ENCODE peak calls at places on chromosomes 11 and 22, in five cellular contexts. One of them, this sample, is unnamed.
A peak's percentile ranks its signal among the peaks of the same experiment; 100 is the strongest.

GRCh38 chr22:50437511-50438304 is 37.1 kb downstream of the SBF1 start:
- DNase-seq in HepG2: no peak
- DNase-seq in K562: no peak
- DNase-seq in GM12878: no peak
- DNase-seq in SK-N-SH: peak; percentile 23
- DNase-seq in this sample: no peak

GRCh38 chr11:21475276-21475675 is 717.6 kb upstream of the ANO5 start:
- DNase-seq in HepG2: no peak
- DNase-seq in K562: no peak
- DNase-seq in GM12878: no peak
- DNase-seq in SK-N-SH: no peak
- DNase-seq in this sample: no peak

GRCh38 chr11:16356057-16356750 is at the start of gene SOX6:
- DNase-seq in HepG2: peak; percentile 94
- DNase-seq in K562: peak; percentile 29
- DNase-seq in GM12878: no peak
- DNase-seq in SK-N-SH: no peak
- DNase-seq in this sample: peak; percentile 67

GRCh38 chr22:40714514-40714966 is 35.3 kb downstream of the MCHR1 start:
- DNase-seq in HepG2: peak; percentile 51
- DNase-seq in K562: no peak
- DNase-seq in GM12878: no peak
- DNase-seq in SK-N-SH: no peak
- DNase-seq in this sample: peak; percentile 68

GRCh38 chr11:71248656-71249055 is 3.7 kb downstream of the SHANK2 start:
- DNase-seq in HepG2: no peak
- DNase-seq in K562: no peak
- DNase-seq in GM12878: no peak
- DNase-seq in SK-N-SH: peak; percentile 5
- DNase-seq in this sample: no peak

GRCh38 chr11:114977596-114977995 is 299.3 kb downstream of the NXPE2 start:
- DNase-seq in HepG2: no peak
- DNase-seq in K562: no peak
- DNase-seq in GM12878: no peak
- DNase-seq in SK-N-SH: no peak
- DNase-seq in this sample: no peak

GRCh38 chr11:83540112-83540675 is 254.0 kb upstream of the CCDC90B start:
- DNase-seq in HepG2: no peak
- DNase-seq in K562: no peak
- DNase-seq in GM12878: no peak
- DNase-seq in SK-N-SH: no peak
- DNase-seq in this sample: peak; percentile 65

GRCh38 chr11:31529189-31529588 is 19.6 kb downstream of the ELP4 start:
- DNase-seq in HepG2: no peak
- DNase-seq in K562: no peak
- DNase-seq in GM12878: no peak
- DNase-seq in SK-N-SH: no peak
- DNase-seq in this sample: no peak

GRCh38 chr11:66692446-66692845 is 14.8 kb upstream of the RBM4B start:
- DNase-seq in HepG2: no peak
- DNase-seq in K562: no peak
- DNase-seq in GM12878: no peak
- DNase-seq in SK-N-SH: no peak
- DNase-seq in this sample: no peak

GRCh38 chr11:133681901-133682300 is 149.6 kb upstream of the OPCML start:
- DNase-seq in HepG2: no peak
- DNase-seq in K562: no peak
- DNase-seq in GM12878: no peak
- DNase-seq in SK-N-SH: peak; percentile 26
- DNase-seq in this sample: no peak

GRCh38 chr22:37994049-37994448 is 9.7 kb upstream of the SOX10 start:
- DNase-seq in HepG2: no peak
- DNase-seq in K562: no peak
- DNase-seq in GM12878: no peak
- DNase-seq in SK-N-SH: no peak
- DNase-seq in this sample: no peak

GRCh38 chr11:75261474-75261847 is 20.9 kb downstream of the TPBGL start:
- DNase-seq in HepG2: no peak
- DNase-seq in K562: no peak
- DNase-seq in GM12878: no peak
- DNase-seq in SK-N-SH: no peak
- DNase-seq in this sample: no peak

GRCh38 chr11:113796663-113797259 is 17.2 kb downstream of the CLDN25 start:
- DNase-seq in HepG2: peak; percentile 39
- DNase-seq in K562: peak; percentile 49
- DNase-seq in GM12878: no peak
- DNase-seq in SK-N-SH: peak; percentile 65
- DNase-seq in this sample: peak; percentile 34

GRCh38 chr11:99973993-99974392 is 713.1 kb upstream of the ARHGAP42 start:
- DNase-seq in HepG2: no peak
- DNase-seq in K562: no peak
- DNase-seq in GM12878: no peak
- DNase-seq in SK-N-SH: no peak
- DNase-seq in this sample: no peak

GRCh38 chr22:22720201-22720723 is 75.8 kb downstream of the GGTLC2 start:
- DNase-seq in HepG2: peak; percentile 32
- DNase-seq in K562: peak; percentile 96
- DNase-seq in GM12878: peak; percentile 57
- DNase-seq in SK-N-SH: peak; percentile 38
- DNase-seq in this sample: peak; percentile 34

GRCh38 chr11:60989108-60989650 is 17.7 kb downstream of the CD6 start:
- DNase-seq in HepG2: no peak
- DNase-seq in K562: no peak
- DNase-seq in GM12878: no peak
- DNase-seq in SK-N-SH: no peak
- DNase-seq in this sample: no peak

GRCh38 chr11:109914809-109915653 is 178.2 kb upstream of the ZC3H12C start:
- DNase-seq in HepG2: no peak
- DNase-seq in K562: peak; percentile 15
- DNase-seq in GM12878: no peak
- DNase-seq in SK-N-SH: no peak
- DNase-seq in this sample: peak; percentile 20

GRCh38 chr11:130553306-130553705 is 104.9 kb downstream of the ADAMTS15 start:
- DNase-seq in HepG2: no peak
- DNase-seq in K562: no peak
- DNase-seq in GM12878: no peak
- DNase-seq in SK-N-SH: no peak
- DNase-seq in this sample: peak; percentile 39

GRCh38 chr11:91755526-91755925 is 469.1 kb upstream of the FAT3 start:
- DNase-seq in HepG2: no peak
- DNase-seq in K562: no peak
- DNase-seq in GM12878: no peak
- DNase-seq in SK-N-SH: no peak
- DNase-seq in this sample: no peak

GRCh38 chr11:75582935-75583709 is 21.1 kb downstream of the SERPINH1 start:
- DNase-seq in HepG2: no peak
- DNase-seq in K562: peak; percentile 72
- DNase-seq in GM12878: no peak
- DNase-seq in SK-N-SH: peak; percentile 93
- DNase-seq in this sample: peak; percentile 66

GRCh38 chr11:67634366-67635230 is 4.9 kb upstream of the NUDT8 start:
- DNase-seq in HepG2: no peak
- DNase-seq in K562: no peak
- DNase-seq in GM12878: no peak
- DNase-seq in SK-N-SH: no peak
- DNase-seq in this sample: no peak

GRCh38 chr11:3037041-3037944 is 19.9 kb downstream of the CARS1 start:
- DNase-seq in HepG2: peak; percentile 66
- DNase-seq in K562: peak; percentile 62
- DNase-seq in GM12878: no peak
- DNase-seq in SK-N-SH: peak; percentile 83
- DNase-seq in this sample: peak; percentile 61

GRCh38 chr22:33076368-33076767 is 18.2 kb upstream of the SYN3 start:
- DNase-seq in HepG2: no peak
- DNase-seq in K562: no peak
- DNase-seq in GM12878: no peak
- DNase-seq in SK-N-SH: no peak
- DNase-seq in this sample: peak; percentile 7

GRCh38 chr22:30288414-30289125 is 735 bp downstream of the CASTOR1 start:
- DNase-seq in HepG2: no peak
- DNase-seq in K562: no peak
- DNase-seq in GM12878: no peak
- DNase-seq in SK-N-SH: no peak
- DNase-seq in this sample: no peak

GRCh38 chr22:30287626-30288413 is 1.5 kb downstream of the CASTOR1 start:
- DNase-seq in HepG2: peak; percentile 78
- DNase-seq in K562: peak; percentile 75
- DNase-seq in GM12878: no peak
- DNase-seq in SK-N-SH: peak; percentile 89
- DNase-seq in this sample: peak; percentile 90

GRCh38 chr22:30286331-30286730 is 3.0 kb downstream of the CASTOR1 start:
- DNase-seq in HepG2: no peak
- DNase-seq in K562: no peak
- DNase-seq in GM12878: no peak
- DNase-seq in SK-N-SH: no peak
- DNase-seq in this sample: no peak

GRCh38 chr22:30285846-30286200 is 3.5 kb downstream of the CASTOR1 start:
- DNase-seq in HepG2: no peak
- DNase-seq in K562: no peak
- DNase-seq in GM12878: no peak
- DNase-seq in SK-N-SH: no peak
- DNase-seq in this sample: no peak

GRCh38 chr22:30286813-30287625 is 2.3 kb downstream of the CASTOR1 start:
- DNase-seq in HepG2: peak; percentile 45
- DNase-seq in K562: peak; percentile 76
- DNase-seq in GM12878: no peak
- DNase-seq in SK-N-SH: peak; percentile 85
- DNase-seq in this sample: peak; percentile 46
- TF ChIP-seq MXI1 in HepG2: no peak
- TF ChIP-seq MXI1 in K562: no peak
- TF ChIP-seq MXI1 in GM12878: no peak
- TF ChIP-seq MXI1 in SK-N-SH: no peak
- TF ChIP-seq MXI1 in this sample: no peak

GRCh38 chr11:101444164-101444563 is 139.6 kb downstream of the TRPC6 start:
- DNase-seq in HepG2: no peak
- DNase-seq in K562: no peak
- DNase-seq in GM12878: no peak
- DNase-seq in SK-N-SH: no peak
- DNase-seq in this sample: no peak

GRCh38 chr11:101439488-101439887 is 144.3 kb downstream of the TRPC6 start:
- DNase-seq in HepG2: no peak
- DNase-seq in K562: no peak
- DNase-seq in GM12878: no peak
- DNase-seq in SK-N-SH: no peak
- DNase-seq in this sample: no peak

GRCh38 chr11:101442936-101443521 is 140.8 kb downstream of the TRPC6 start:
- DNase-seq in HepG2: no peak
- DNase-seq in K562: no peak
- DNase-seq in GM12878: no peak
- DNase-seq in SK-N-SH: no peak
- DNase-seq in this sample: no peak

GRCh38 chr11:101442171-101442570 is 141.6 kb downstream of the TRPC6 start:
- DNase-seq in HepG2: no peak
- DNase-seq in K562: no peak
- DNase-seq in GM12878: no peak
- DNase-seq in SK-N-SH: no peak
- DNase-seq in this sample: peak; percentile 81

DNA sequence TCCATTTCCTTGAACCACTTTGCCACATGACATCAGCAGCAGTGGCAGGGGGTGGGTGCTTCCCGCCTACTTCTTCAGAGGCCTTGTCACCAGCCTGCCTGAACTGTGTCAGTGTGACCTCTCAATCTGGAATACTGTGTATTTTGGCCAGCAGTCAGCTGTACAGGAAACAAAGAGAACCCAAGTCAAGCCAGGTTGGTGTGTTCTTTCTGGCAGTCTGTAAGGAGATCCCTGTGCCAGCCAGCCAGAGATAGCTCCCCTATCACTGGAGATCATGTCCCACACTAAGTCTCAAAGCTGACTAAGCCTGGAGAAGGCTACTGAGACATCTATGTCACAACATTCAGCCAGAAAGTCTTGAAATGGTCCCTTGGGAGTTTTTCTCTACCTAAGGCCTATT is 142.1 kb downstream of the TRPC6 start:
- DNase-seq in HepG2: no peak
- DNase-seq in K562: no peak
- DNase-seq in GM12878: no peak
- DNase-seq in SK-N-SH: no peak
- DNase-seq in this sample: no peak
- H2AFZ ChIP-seq in HepG2: no peak overlapping the region
- H2AFZ ChIP-seq in K562: no peak overlapping the region
- H2AFZ ChIP-seq in GM12878: no peak overlapping the region
- H2AFZ ChIP-seq in SK-N-SH: no peak overlapping the region
- H2AFZ ChIP-seq in this sample: peak overlapping the region; percentile 19

GRCh38 chr11:27469333-27469680 is 3.3 kb downstream of the LGR4 start:
- DNase-seq in HepG2: no peak
- DNase-seq in K562: no peak
- DNase-seq in GM12878: no peak
- DNase-seq in SK-N-SH: no peak
- DNase-seq in this sample: no peak

GRCh38 chr11:27467181-27467913 is 5.2 kb downstream of the LGR4 start:
- DNase-seq in HepG2: peak; percentile 86
- DNase-seq in K562: no peak
- DNase-seq in GM12878: no peak
- DNase-seq in SK-N-SH: no peak
- DNase-seq in this sample: no peak

GRCh38 chr11:27468643-27469332 is 3.8 kb downstream of the LGR4 start:
- DNase-seq in HepG2: no peak
- DNase-seq in K562: no peak
- DNase-seq in GM12878: no peak
- DNase-seq in SK-N-SH: no peak
- DNase-seq in this sample: peak; percentile 29

GRCh38 chr11:27466363-27466762 is 6.2 kb downstream of the LGR4 start:
- DNase-seq in HepG2: no peak
- DNase-seq in K562: no peak
- DNase-seq in GM12878: no peak
- DNase-seq in SK-N-SH: no peak
- DNase-seq in this sample: no peak

GRCh38 chr11:27468209-27468608 is 4.4 kb downstream of the LGR4 start:
- DNase-seq in HepG2: no peak
- DNase-seq in K562: no peak
- DNase-seq in GM12878: no peak
- DNase-seq in SK-N-SH: no peak
- DNase-seq in this sample: peak; percentile 53
- TF ChIP-seq RFX5 in HepG2: no peak
- TF ChIP-seq RFX5 in K562: no peak
- TF ChIP-seq RFX5 in GM12878: no peak
- TF ChIP-seq RFX5 in SK-N-SH: no peak
- TF ChIP-seq RFX5 in this sample: no peak

GRCh38 chr11:59551651-59552521 is 40.5 kb downstream of the OR4D9 start:
- DNase-seq in HepG2: peak; percentile 42
- DNase-seq in K562: peak; percentile 47
- DNase-seq in GM12878: no peak
- DNase-seq in SK-N-SH: peak; percentile 21
- DNase-seq in this sample: peak; percentile 90

GRCh38 chr11:59552844-59553243 is 41.5 kb downstream of the OR4D9 start:
- DNase-seq in HepG2: no peak
- DNase-seq in K562: no peak
- DNase-seq in GM12878: no peak
- DNase-seq in SK-N-SH: no peak
- DNase-seq in this sample: no peak

GRCh38 chr11:59553323-59553722 is 42.0 kb downstream of the OR4D9 start:
- DNase-seq in HepG2: no peak
- DNase-seq in K562: no peak
- DNase-seq in GM12878: no peak
- DNase-seq in SK-N-SH: no peak
- DNase-seq in this sample: no peak

GRCh38 chr11:59550368-59550841 is 39.1 kb downstream of the OR4D9 start:
- DNase-seq in HepG2: peak; percentile 94
- DNase-seq in K562: peak; percentile 78
- DNase-seq in GM12878: peak; percentile 96
- DNase-seq in SK-N-SH: peak; percentile 81
- DNase-seq in this sample: peak; percentile 97

GRCh38 chr11:59550842-59551650 is 39.7 kb downstream of the OR4D9 start:
- DNase-seq in HepG2: peak; percentile 89
- DNase-seq in K562: peak; percentile 43
- DNase-seq in GM12878: peak; percentile 86
- DNase-seq in SK-N-SH: peak; percentile 44
- DNase-seq in this sample: peak; percentile 92
- TF ChIP-seq MXI1 in HepG2: peak; percentile 76
- TF ChIP-seq MXI1 in K562: peak; percentile 74
- TF ChIP-seq MXI1 in GM12878: peak; percentile 85
- TF ChIP-seq MXI1 in SK-N-SH: peak; percentile 75
- TF ChIP-seq MXI1 in this sample: peak; percentile 78